ENCODE peak calls at places on chromosomes 6 and 20, in ten cellular contexts. L is AG04450, E is endodermal cell, B is ovary, F is Panc1, S is psoas muscle, P is OCI-LY7, Q is cardiac muscle cell, M is ascending aorta, W is IMR-90. I is an unnamed sample.

GRCh38 chr6:9178066-9178465 is 742.7 kb upstream of the SLC35B3 start:
- DNase-seq in W (no peak), B (no peak), Q (no peak), P (no peak), M (no peak), E (no peak), S (no peak), F (no peak), L (no peak), I (no peak)

GRCh38 chr6:55953384-55953783 is 78.0 kb upstream of the BMP5 start:
- DNase-seq in E (no peak), L (peak; percentile 33), Q (peak; percentile 75), S (no peak), W (peak; percentile 74), M (no peak), F (peak; percentile 57), P (no peak), B (no peak), I (no peak)

GRCh38 chr6:14549319-14549770 is 431.8 kb downstream of the CD83 start:
- DNase-seq in E (no peak), M (no peak), P (peak; percentile 39), S (no peak), F (no peak), W (no peak), L (no peak), Q (no peak), B (no peak), I (no peak)

GRCh38 chr20:52305843-52306242 is 114.3 kb upstream of the ZFP64 start:
- DNase-seq in Q (no peak), S (no peak), F (no peak), W (no peak), M (no peak), E (no peak), L (no peak), B (no peak), P (no peak), I (no peak)

GRCh38 chr6:8539446-8539845 is 104.1 kb upstream of the SLC35B3 start:
- DNase-seq in Q (peak; percentile 4), L (no peak), P (peak; percentile 10), S (no peak), W (no peak), B (no peak), M (no peak), E (no peak), F (no peak), I (no peak)

GRCh38 chr6:24273471-24273870 is 84.4 kb downstream of the DCDC2 start:
- DNase-seq in S (no peak), W (peak; percentile 17), E (no peak), P (no peak), M (no peak), Q (no peak), B (no peak), L (no peak), F (no peak), I (no peak)

GRCh38 chr6:27096834-27097511 is 150.5 kb upstream of the PRSS16 start:
- DNase-seq in M (no peak), L (peak; percentile 26), F (peak; percentile 96), B (peak; percentile 52), W (peak; percentile 75), E (peak; percentile 87), Q (peak; percentile 70), S (peak; percentile 21), P (no peak), I (peak; percentile 51)

GRCh38 chr20:57695940-57696339 is 13.9 kb downstream of the PMEPA1 start:
- DNase-seq in E (no peak), L (no peak), Q (no peak), S (no peak), W (no peak), M (no peak), B (no peak), F (no peak), P (no peak), I (no peak)

GRCh38 chr6:25215881-25216280 is 63.3 kb upstream of the CARMIL1 start:
- DNase-seq in Q (peak; percentile 24), M (no peak), F (no peak), B (no peak), E (no peak), P (no peak), L (no peak), S (no peak), W (no peak), I (no peak)

GRCh38 chr6:107064579-107065065 is 36.6 kb downstream of the MTRES1 start:
- DNase-seq in P (no peak), M (no peak), W (peak; percentile 82), Q (peak; percentile 90), E (no peak), S (no peak), B (peak; percentile 51), F (no peak), L (peak; percentile 37), I (peak; percentile 45)

GRCh38 chr6:18667612-18668011 is 280.5 kb downstream of the RNF144B start:
- DNase-seq in Q (no peak), W (no peak), E (no peak), L (no peak), M (no peak), P (no peak), F (no peak), S (no peak), B (no peak), I (no peak)

GRCh38 chr6:43093361-43094289 is 17.5 kb downstream of the PTK7 start:
- DNase-seq in M (no peak), S (no peak), Q (peak; percentile 54), F (peak; percentile 64), E (no peak), W (peak; percentile 57), P (no peak), B (no peak), L (no peak), I (peak; percentile 51)

GRCh38 chr6:79713701-79714322 is 82.7 kb downstream of the SH3BGRL2 start:
- DNase-seq in M (no peak), S (peak; percentile 17), P (peak; percentile 51), F (no peak), L (no peak), B (no peak), Q (peak; percentile 66), E (peak; percentile 82), W (peak; percentile 50), I (peak; percentile 38)

GRCh38 chr20:49614338-49615050 is 46.6 kb upstream of the PTGIS start:
- DNase-seq in F (no peak), M (no peak), L (no peak), E (no peak), P (no peak), B (no peak), W (no peak), S (peak; percentile 0), Q (no peak), I (no peak)

GRCh38 chr6:77740380-77740779 is 87.5 kb downstream of the MEI4 start:
- DNase-seq in W (peak; percentile 8), F (peak; percentile 4), Q (peak; percentile 8), B (no peak), L (no peak), E (no peak), M (no peak), P (peak; percentile 21), S (no peak), I (no peak)

DNA sequence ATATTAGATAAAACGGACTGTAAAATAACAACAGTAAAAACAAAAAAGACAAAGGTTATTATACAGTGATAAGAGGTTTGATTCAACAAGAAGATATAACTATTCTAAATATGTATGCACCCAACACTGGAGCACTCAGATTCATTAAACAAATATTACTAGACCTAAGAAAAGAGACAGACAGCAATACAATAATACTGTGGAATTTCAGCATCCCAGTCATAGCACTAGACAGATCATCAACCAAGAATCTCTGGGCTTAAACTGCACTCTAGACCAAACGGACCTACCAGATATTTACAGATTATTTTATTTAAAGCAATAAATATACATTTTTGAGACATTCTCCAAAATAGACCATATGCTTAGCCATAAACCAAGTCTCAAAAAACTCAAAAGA is 263.8 kb downstream of the C6orf118 start:
- DNase-seq in Q (no peak), W (no peak), L (no peak), E (no peak), P (no peak), M (no peak), B (no peak), S (no peak), F (no peak), I (no peak)
- H3K9me3 ChIP-seq in Q (no peaks in the 10 kb centered on the region), W (peaks cover 17% of the 10 kb centered on the region), L (peaks cover 12% of the 10 kb centered on the region), E (peaks cover 41% of the 10 kb centered on the region), P (peaks cover 4% of the 10 kb centered on the region), M (no peaks in the 10 kb centered on the region), B (no peaks in the 10 kb centered on the region), S (no peaks in the 10 kb centered on the region), F (no peaks in the 10 kb centered on the region), I (peaks cover 5% of the 10 kb centered on the region)

DNA sequence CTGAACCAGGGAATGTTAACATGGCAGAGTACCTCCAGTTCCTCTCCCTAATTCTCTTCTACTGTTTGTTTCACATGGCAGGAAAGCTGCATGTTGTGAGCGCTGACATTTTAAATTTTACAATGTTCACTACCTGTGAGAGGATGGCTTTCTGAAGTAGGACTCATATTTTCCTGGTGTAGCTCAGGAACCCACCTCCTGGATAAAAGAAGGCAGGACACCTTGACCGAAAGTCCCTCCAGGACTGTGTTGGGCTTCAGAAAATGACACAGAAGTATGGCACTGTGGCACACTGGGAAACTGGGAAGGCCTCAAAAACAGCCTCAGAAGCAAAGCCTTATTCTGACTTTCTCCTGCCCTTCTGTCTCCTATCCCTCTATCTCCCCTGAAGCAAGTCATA is 33.3 kb downstream of the PTPRK start:
- DNase-seq in Q (no peak), W (no peak), L (no peak), P (no peak), B (no peak), E (peak; percentile 65), M (no peak), F (no peak), S (no peak), I (no peak)
- H3K4me3 ChIP-seq in Q (no peak overlapping the region), W (no peak overlapping the region), L (no peak overlapping the region), P (no peak overlapping the region), B (no peak overlapping the region), E (no peak overlapping the region), M (no peak overlapping the region), F (no peak overlapping the region), S (no peak overlapping the region), I (no peak overlapping the region)

DNA sequence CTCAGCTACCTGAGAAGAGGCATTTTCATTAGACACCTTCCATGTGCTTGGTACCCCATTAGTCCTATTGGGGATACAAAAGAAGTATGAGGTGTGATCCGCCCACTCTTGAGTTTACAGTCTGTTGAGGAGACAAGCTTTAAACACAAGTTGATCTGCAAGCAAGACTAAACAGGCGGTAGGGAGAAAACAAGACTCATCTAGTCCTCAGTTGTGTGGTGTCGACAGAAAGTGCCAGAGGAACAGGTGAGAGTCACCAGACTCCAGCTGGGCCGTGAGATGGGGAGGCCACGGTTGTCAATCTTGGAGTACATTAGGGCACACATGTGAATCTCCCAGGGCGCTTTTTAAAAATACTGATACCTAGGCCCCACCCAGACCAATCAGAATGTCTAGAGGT is 10.3 kb downstream of the E2F3 start:
- DNase-seq in Q (no peak), S (no peak), P (no peak), W (no peak), E (no peak), M (no peak), L (no peak), B (no peak), F (no peak), I (no peak)
- H3K27ac ChIP-seq in Q (peak overlapping the region; percentile 37), S (peak overlapping the region; percentile 34), P (no peak overlapping the region), W (no peak overlapping the region), E (no peak overlapping the region), M (peak overlapping the region; percentile 69), L (no peak overlapping the region), B (no peak overlapping the region), F (no peak overlapping the region), I (no peak overlapping the region)

GRCh38 chr6:6690144-6690483 is 101.6 kb downstream of the LY86 start:
- DNase-seq in W (no peak), M (no peak), P (no peak), L (no peak), S (no peak), Q (no peak), F (no peak), E (no peak), B (no peak), I (no peak)
- H3K9me3 ChIP-seq in W (no peaks in the 10 kb centered on the region), M (no peaks in the 10 kb centered on the region), P (no peaks in the 10 kb centered on the region), L (peaks cover 9% of the 10 kb centered on the region), S (no peaks in the 10 kb centered on the region), Q (no peaks in the 10 kb centered on the region), F (no peaks in the 10 kb centered on the region), E (peaks cover 21% of the 10 kb centered on the region), B (no peaks in the 10 kb centered on the region), I (peaks cover 3% of the 10 kb centered on the region)

I was measured in lung.